ENCODE peak calls at places on chromosomes 5 and 9, in eight cellular contexts. P is activated CD8-positive, alpha-beta T cell treated with anti-CD3 and anti-CD28 coated beads for 36 hours; R is Calu3; C is WTC11; F is RWPE1; J is GM06990; T is cardiac fibroblast; Z is astrocyte. X is an unnamed sample.

GRCh38 chr9:112332674-112332976 is 794 bp downstream of the PTBP3 start:
- DNase-seq in J (no peak), C (no peak), P (no peak), T (no peak), Z (no peak), F (no peak), R (no peak), X (no peak)

GRCh38 chr5:28548856-28549255 is 1510.5 kb upstream of the CDH9 start:
- DNase-seq in Z (peak), R (no peak), C (no peak), F (peak), J (no peak), P (no peak), T (no peak), X (no peak)

GRCh38 chr5:119363271-119363670 is 7.5 kb downstream of the TNFAIP8 start:
- DNase-seq in P (no peak), T (no peak), F (no peak), J (no peak), C (no peak), Z (no peak), R (no peak), X (no peak)

GRCh38 chr9:87614402-87614801 is 111.5 kb upstream of the CTSL start:
- DNase-seq in P (no peak), R (no peak), C (no peak), T (no peak), J (no peak), F (no peak), Z (no peak), X (no peak)

GRCh38 chr9:105842023-105842644 is 147.8 kb downstream of the TMEM38B start:
- DNase-seq in P (peak), Z (peak), C (peak), T (peak), J (no peak), R (peak), F (peak), X (peak)

GRCh38 chr5:156800982-156801381 is 49.1 kb upstream of the PPP1R2B start:
- DNase-seq in J (no peak), C (peak), P (peak), F (no peak), Z (no peak), T (no peak), R (no peak), X (no peak)

GRCh38 chr9:1941989-1942388 is 73.2 kb upstream of the SMARCA2 start:
- DNase-seq in P (no peak), C (no peak), T (peak), R (no peak), F (no peak), J (no peak), Z (no peak), X (no peak)

GRCh38 chr9:136464241-136464640 is 18.6 kb downstream of the SEC16A start:
- DNase-seq in J (no peak), Z (no peak), R (no peak), C (no peak), F (no peak), P (no peak), T (no peak), X (no peak)

GRCh38 chr9:38024036-38024681 is 44.9 kb downstream of the SHB start:
- DNase-seq in C (peak), P (no peak), Z (peak), T (peak), F (peak), R (no peak), J (no peak), X (no peak)

GRCh38 chr5:106481375-106481774 is 1189.4 kb downstream of the EFNA5 start:
- DNase-seq in F (no peak), P (no peak), T (no peak), Z (peak), J (no peak), R (no peak), C (no peak), X (no peak)

GRCh38 chr5:126106032-126106431 is 317.2 kb upstream of the GRAMD2B start:
- DNase-seq in C (no peak), J (no peak), P (no peak), Z (no peak), T (no peak), R (no peak), F (peak), X (no peak)

GRCh38 chr9:109017061-109017460 is 3.8 kb upstream of the CTNNAL1 start:
- DNase-seq in J (no peak), F (no peak), C (no peak), Z (no peak), P (no peak), T (peak), R (no peak), X (no peak)

GRCh38 chr5:120677481-120677880 is 213.4 kb downstream of the PRR16 start:
- DNase-seq in C (no peak), J (no peak), T (no peak), P (no peak), Z (no peak), R (no peak), F (no peak), X (no peak)

GRCh38 chr9:88342246-88342645 is 46.0 kb upstream of the SPIN1 start:
- DNase-seq in J (no peak), P (no peak), F (no peak), C (no peak), R (no peak), Z (peak), T (peak), X (no peak)

GRCh38 chr9:126534431-126535186 is 79.1 kb upstream of the LMX1B start:
- DNase-seq in R (no peak), Z (no peak), T (no peak), P (no peak), C (peak), F (no peak), J (no peak), X (no peak)

GRCh38 chr5:175483337-175483736 is 5.0 kb downstream of the SFXN1 start:
- DNase-seq in C (no peak), J (no peak), T (no peak), F (no peak), R (no peak), Z (no peak), P (peak), X (no peak)

GRCh38 chr5:121962943-121963342 is 1.2 kb downstream of the SRFBP1 start:
- DNase-seq in P (no peak), F (no peak), Z (no peak), T (no peak), J (no peak), R (no peak), C (no peak), X (no peak)

GRCh38 chr5:90408571-90409317 is 812 bp downstream of the CETN3 start:
- DNase-seq in Z (no peak), F (no peak), T (peak), P (no peak), C (no peak), R (peak), J (no peak), X (peak)

GRCh38 chr9:35776018-35776417 is 15.4 kb upstream of the NPR2 start:
- DNase-seq in P (no peak), T (no peak), F (no peak), C (no peak), R (no peak), Z (no peak), J (peak), X (no peak)

GRCh38 chr9:109652112-109652511 is 127.9 kb upstream of the PALM2AKAP2 start:
- DNase-seq in C (no peak), T (no peak), P (no peak), F (peak), J (no peak), R (no peak), Z (peak), X (no peak)

GRCh38 chr5:77867194-77867691 is 91.1 kb upstream of the TBCA start:
- DNase-seq in C (no peak), J (no peak), R (no peak), P (no peak), F (peak), T (peak), Z (no peak), X (no peak)
- TF ChIP-seq CTCF in C (no peak), J (peak), R (no peak), P (no peak), F (peak), T (peak), Z (peak), X (peak)

GRCh38 chr9:33946779-33947535 is 101.7 kb downstream of the UBAP2 start:
- DNase-seq in C (no peak), Z (peak), J (no peak), F (peak), P (no peak), T (peak), R (no peak), X (no peak)

GRCh38 chr9:33943389-33943788 is 105.3 kb downstream of the UBAP2 start:
- DNase-seq in R (no peak), J (no peak), Z (no peak), P (no peak), T (peak), C (no peak), F (no peak), X (no peak)

GRCh38 chr9:33939924-33940874 is 108.5 kb downstream of the UBAP2 start:
- DNase-seq in J (no peak), F (no peak), Z (no peak), P (no peak), C (no peak), T (no peak), R (peak), X (no peak)

DNA sequence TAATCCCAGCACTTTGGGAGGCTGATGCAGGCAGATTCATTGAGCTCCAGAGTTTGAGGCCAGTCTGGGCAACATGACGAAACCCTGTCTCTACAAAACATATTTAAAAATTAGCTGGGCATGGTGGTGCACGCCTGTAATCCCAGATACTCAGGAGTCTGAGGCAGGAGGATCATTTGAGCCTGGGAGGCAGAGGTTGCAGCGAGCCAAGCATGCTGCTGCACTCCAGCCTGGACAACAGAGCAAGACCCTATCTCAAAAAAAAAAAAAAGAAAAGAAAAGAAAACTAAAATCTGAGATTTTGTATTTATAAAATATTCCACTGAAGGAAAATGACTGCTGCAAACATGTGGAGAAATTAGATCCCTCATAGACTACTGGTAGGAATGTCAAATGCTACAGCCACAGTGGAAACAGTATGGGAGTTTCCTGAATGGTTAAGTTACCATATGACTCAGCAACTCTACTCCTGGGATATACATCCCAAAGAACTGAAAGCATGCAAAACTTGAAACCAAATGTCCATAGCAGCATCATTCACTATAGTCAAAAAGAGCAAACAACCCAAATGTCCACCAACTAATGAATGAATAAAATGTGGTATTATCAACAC is 106.1 kb downstream of the UBAP2 start:
- DNase-seq in T (peak), R (no peak), J (no peak), Z (peak), F (peak), C (no peak), P (no peak), X (no peak)
- TF ChIP-seq CTCF in T (peak), R (no peak), J (no peak), Z (peak), F (no peak), C (no peak), P (no peak), X (no peak)

DNA sequence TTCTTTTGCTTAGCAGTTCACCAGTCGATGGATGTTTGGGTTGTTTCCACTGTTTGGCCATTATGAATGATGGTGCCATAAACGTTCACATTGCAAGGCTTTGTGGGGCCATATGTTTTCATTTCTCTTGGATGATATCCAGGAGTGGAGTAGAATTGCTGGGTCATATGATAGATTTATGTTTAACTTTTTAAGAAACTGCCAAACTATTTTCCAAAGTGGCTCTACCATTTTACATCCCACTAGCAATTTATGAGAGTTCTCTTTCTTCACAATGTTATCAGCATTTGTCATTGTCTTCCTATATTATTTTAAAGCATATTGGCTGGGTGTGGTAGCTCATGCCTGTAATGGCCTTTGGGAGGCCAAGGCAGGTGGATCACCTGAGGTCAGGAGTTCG is 5.2 kb downstream of the GPR107 start:
- DNase-seq in T (no peak), P (no peak), Z (no peak), C (no peak), R (no peak), J (no peak), F (no peak), X (no peak)
- TF ChIP-seq CTCF in T (no peak), P (no peak), Z (no peak), C (no peak), R (no peak), J (no peak), F (no peak), X (no peak)

DNA sequence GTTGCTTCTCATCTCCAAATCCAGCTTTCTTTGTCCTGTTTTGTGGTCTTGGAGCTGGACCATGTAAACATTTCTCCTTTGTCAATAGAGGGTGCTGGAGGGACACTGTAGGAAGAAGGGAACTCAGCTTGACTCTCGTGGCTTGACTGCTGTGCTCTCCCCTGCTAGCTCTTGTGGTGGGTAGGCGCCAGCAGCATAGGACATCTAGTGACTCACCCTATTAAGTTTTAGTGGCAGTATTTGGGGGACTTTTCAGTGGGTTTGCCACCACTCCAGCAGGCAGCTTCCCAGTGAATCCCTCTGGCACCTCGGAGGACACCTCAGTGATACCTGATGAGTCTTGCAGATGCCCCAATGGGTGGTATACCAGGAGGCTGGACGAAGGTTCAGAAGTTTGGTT is 97.8 kb downstream of the TSSK1B start:
- DNase-seq in J (no peak), R (peak), T (peak), Z (peak), C (peak), P (peak), F (peak), X (no peak)
- TF ChIP-seq CTCF in J (no peak), R (peak), T (peak), Z (peak), C (no peak), P (no peak), F (peak), X (peak)